ENCODE peak calls at places on chromosomes 3 and 15, in four cellular contexts. Z is GM20000, S is progenitor cell of endocrine pancreas, C is fibroblast of villous mesenchyme. P is an unnamed sample.
A peak's percentile ranks its signal among the peaks of the same experiment; 100 is the strongest.

GRCh38 chr15:50415752-50416404 is 8.3 kb upstream of the USP8 start:
- DNase-seq in Z (no peak), S (no peak), C (peak; percentile 43), P (no peak)

GRCh38 chr3:8993331-8993730 is 30.1 kb upstream of the RAD18 start:
- DNase-seq in Z (no peak), S (no peak), C (no peak), P (no peak)

GRCh38 chr3:127068871-127069270 is 86.0 kb downstream of the PLXNA1 start:
- DNase-seq in Z (no peak), S (no peak), C (no peak), P (no peak)

GRCh38 chr15:38853608-38854007 is 289.0 kb upstream of the RASGRP1 start:
- DNase-seq in Z (peak; percentile 24), S (no peak), C (peak; percentile 67), P (no peak)

GRCh38 chr15:66171891-66172290 is 81.7 kb downstream of the MEGF11 start:
- DNase-seq in Z (no peak), S (no peak), C (no peak), P (no peak)

GRCh38 chr3:65561617-65562016 is 477.1 kb downstream of the MAGI1 start:
- DNase-seq in Z (no peak), S (no peak), C (no peak), P (no peak)

GRCh38 chr3:14312375-14312774 is 90.0 kb upstream of the SLC6A6 start:
- DNase-seq in Z (no peak), S (no peak), C (no peak), P (no peak)

GRCh38 chr15:38050529-38050928 is 116.1 kb downstream of the TMCO5A start:
- DNase-seq in Z (no peak), S (no peak), C (peak; percentile 75), P (no peak)

GRCh38 chr3:121431717-121432517 is 113.9 kb downstream of the POLQ start:
- DNase-seq in Z (peak; percentile 66), S (no peak), C (peak; percentile 82), P (no peak)

GRCh38 chr3:197327701-197328100 is 29.3 kb upstream of the DLG1 start:
- DNase-seq in Z (no peak), S (no peak), C (peak; percentile 44), P (no peak)

GRCh38 chr15:74138642-74139041 is 8.3 kb downstream of the ISLR2 start:
- DNase-seq in Z (no peak), S (no peak), C (no peak), P (no peak)

GRCh38 chr15:55008397-55008796 is 188.3 kb downstream of the RSL24D1 start:
- DNase-seq in Z (no peak), S (no peak), C (no peak), P (no peak)

GRCh38 chr3:100782359-100782758 is 73.1 kb downstream of the TFG start:
- DNase-seq in Z (no peak), S (no peak), C (no peak), P (no peak)

GRCh38 chr15:101131489-101132389 is 120.1 kb downstream of the CHSY1 start:
- DNase-seq in Z (no peak), S (no peak), C (no peak), P (no peak)

DNA sequence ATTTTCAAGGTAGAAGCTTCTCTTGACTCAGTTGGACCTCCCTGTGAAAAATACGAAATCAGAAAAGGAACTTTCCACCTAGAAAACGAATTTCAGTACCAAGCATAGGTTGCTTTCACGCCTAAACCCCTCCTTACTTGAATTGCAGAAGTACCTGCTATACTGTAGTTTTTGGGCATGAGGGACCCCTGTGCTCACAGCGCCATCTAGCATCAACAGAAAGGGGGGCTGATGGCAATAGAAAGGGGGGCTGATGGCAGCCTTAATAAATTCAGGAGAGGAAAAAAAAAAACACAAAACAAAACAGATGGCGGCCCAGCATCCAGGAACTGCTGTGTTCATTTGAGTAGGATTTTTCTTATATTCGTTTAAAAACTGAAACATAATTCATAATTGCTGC is 96.7 kb downstream of the NPAP1 start:
- DNase-seq in Z (no peak), S (no peak), C (no peak), P (no peak)
- TF ChIP-seq CTCF in Z (no peak), S (peak; percentile 23), C (no peak), P (no peak)

DNA sequence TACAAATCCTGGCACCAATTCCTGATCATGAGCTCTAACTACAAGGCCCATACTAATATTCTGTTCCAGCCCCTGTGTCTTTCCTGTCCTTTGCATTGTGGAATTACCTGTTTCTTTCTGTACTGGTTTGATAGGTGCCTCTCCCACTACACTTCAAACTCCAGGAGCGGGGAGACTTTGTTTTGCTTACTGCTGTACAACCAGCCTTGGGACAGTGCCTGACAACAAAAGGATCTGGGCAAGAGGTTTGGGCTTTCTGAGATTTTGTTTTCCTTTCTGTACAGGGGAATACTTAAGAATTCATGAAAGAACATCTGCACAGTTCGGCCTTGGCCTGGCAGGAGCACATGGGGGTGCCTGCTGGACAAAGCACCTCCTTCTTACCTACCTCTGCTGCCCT is 45.1 kb downstream of the ZDHHC3 start:
- DNase-seq in Z (no peak), S (no peak), C (no peak), P (no peak)
- TF ChIP-seq CTCF in Z (no peak), S (no peak), C (no peak), P (no peak)

DNA sequence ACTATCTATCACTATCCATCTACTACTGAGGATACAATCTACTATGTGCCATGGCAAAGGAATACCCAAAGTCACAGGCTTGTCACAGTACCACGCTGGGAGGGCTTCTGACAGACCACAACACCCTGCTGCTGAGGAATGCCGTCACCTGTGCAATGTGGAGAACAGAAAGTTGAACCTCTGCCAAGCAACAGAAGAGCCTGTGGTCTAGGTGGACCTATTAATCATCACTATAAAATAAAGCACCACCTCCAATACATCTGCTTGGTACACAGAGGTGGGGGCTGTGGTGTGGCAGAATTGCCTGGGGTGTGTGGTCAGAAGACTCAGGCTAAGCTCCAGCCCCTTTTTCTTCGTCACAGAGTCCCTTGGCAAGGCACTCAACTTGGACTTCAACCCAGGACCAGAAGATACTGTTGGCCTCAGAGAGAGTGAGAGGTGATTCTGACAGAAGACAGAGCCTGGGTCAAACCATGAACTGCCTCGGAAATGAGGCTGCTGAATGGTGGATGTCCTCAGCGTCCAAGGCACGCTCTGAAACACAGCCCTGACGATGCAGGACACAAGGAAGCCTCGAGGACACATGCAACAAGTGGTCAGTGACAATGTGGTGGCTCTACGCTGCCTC is 189.4 kb upstream of the CHRNA7 start:
- DNase-seq in Z (no peak), S (no peak), C (no peak), P (no peak)
- TF ChIP-seq CTCF in Z (no peak), S (no peak), C (no peak), P (no peak)

GRCh38 chr3:187072102-187072501 is 67.2 kb downstream of the RPL39L start:
- DNase-seq in Z (no peak), S (no peak), C (no peak), P (no peak)
- TF ChIP-seq CTCF in Z (no peak), S (no peak), C (no peak), P (no peak)

GRCh38 chr3:17039579-17039978 is 154.8 kb downstream of the PLCL2 start:
- DNase-seq in Z (no peak), S (no peak), C (peak; percentile 67), P (no peak)
- TF ChIP-seq CTCF in Z (no peak), S (no peak), C (no peak), P (no peak)

GRCh38 chr3:181695661-181696491 is 15.8 kb upstream of the SOX2 start:
- DNase-seq in Z (no peak), S (no peak), C (no peak), P (no peak)

GRCh38 chr3:181692850-181693154 is 18.9 kb upstream of the SOX2 start:
- DNase-seq in Z (no peak), S (no peak), C (no peak), P (no peak)

GRCh38 chr3:181696641-181697230 is 15.0 kb upstream of the SOX2 start:
- DNase-seq in Z (no peak), S (no peak), C (no peak), P (no peak)

GRCh38 chr3:181693280-181693679 is 18.4 kb upstream of the SOX2 start:
- DNase-seq in Z (no peak), S (no peak), C (no peak), P (no peak)

GRCh38 chr3:181694805-181695660 is 16.7 kb upstream of the SOX2 start:
- DNase-seq in Z (no peak), S (no peak), C (no peak), P (no peak)
- TF ChIP-seq CTCF in Z (no peak), S (peak; percentile 18), C (no peak), P (no peak)

P was measured in type B pancreatic cell.